ENCODE peak calls at places on chromosome 16, in four cellular contexts. C, J, Y and D are unnamed samples.

GRCh38 chr16:27264151-27264550 is 4.4 kb downstream of the NSMCE1 start:
- DNase-seq in C (peak), J (no peak), Y (no peak), D (no peak)

GRCh38 chr16:49014300-49015188 is 267.1 kb downstream of the CBLN1 start:
- DNase-seq in C (no peak), J (no peak), Y (no peak), D (no peak)

GRCh38 chr16:48123104-48123788 is 32.5 kb downstream of the ABCC12 start:
- DNase-seq in C (peak), J (no peak), Y (no peak), D (peak)

GRCh38 chr16:65489531-65490023 is 367.7 kb upstream of the CDH11 start:
- DNase-seq in C (peak), J (no peak), Y (no peak), D (no peak)

GRCh38 chr16:4388275-4389021 is 16.8 kb downstream of the VASN start:
- DNase-seq in C (no peak), J (no peak), Y (no peak), D (no peak)

GRCh38 chr16:17321824-17322223 is 148.9 kb downstream of the XYLT1 start:
- DNase-seq in C (no peak), J (no peak), Y (no peak), D (no peak)

GRCh38 chr16:8634991-8635736 is 13.7 kb downstream of the METTL22 start:
- DNase-seq in C (peak), J (no peak), Y (no peak), D (no peak)

GRCh38 chr16:27455700-27456099 is 53.7 kb downstream of the IL21R start:
- DNase-seq in C (peak), J (peak), Y (no peak), D (no peak)

GRCh38 chr16:13039526-13039925 is 138.1 kb downstream of the SHISA9 start:
- DNase-seq in C (no peak), J (no peak), Y (no peak), D (no peak)